ENCODE peak calls at places on chromosomes 7 and 10, in seven cellular contexts. X is lower leg skin, C is Panc1, G is cardiac muscle cell, P is bronchial epithelial cell, I is colonic mucosa, W is cardiac fibroblast. Y is an unnamed sample.
A peak's percentile ranks its signal among the peaks of the same experiment; 100 is the strongest.

GRCh38 chr10:81570349-81570748 is 304.6 kb upstream of the NRG3 start:
- DNase-seq in X (no peak), C (no peak), G (no peak), P (no peak), I (no peak), W (no peak), Y (no peak)

GRCh38 chr7:27175005-27175625 is 995 bp upstream of the HOXA10 start:
- DNase-seq in X (no peak), C (no peak), G (no peak), P (no peak), I (peak; percentile 90), W (no peak), Y (no peak)

GRCh38 chr10:79487296-79488194 is 24.8 kb upstream of the EIF5AL1 start:
- DNase-seq in X (no peak), C (peak; percentile 50), G (peak; percentile 90), P (peak; percentile 53), I (peak; percentile 49), W (peak; percentile 47), Y (no peak)

GRCh38 chr10:22977751-22978150 is 49.9 kb downstream of the ARMC3 start:
- DNase-seq in X (no peak), C (no peak), G (no peak), P (no peak), I (no peak), W (peak; percentile 12), Y (no peak)

GRCh38 chr7:90594791-90595317 is 1.3 kb upstream of the CDK14 start:
- DNase-seq in X (no peak), C (no peak), G (no peak), P (peak; percentile 97), I (no peak), W (peak; percentile 98), Y (no peak)

GRCh38 chr7:36312064-36312914 is 77.4 kb upstream of the ANLN start:
- DNase-seq in X (no peak), C (no peak), G (peak; percentile 52), P (peak; percentile 42), I (peak; percentile 69), W (no peak), Y (peak; percentile 75)

GRCh38 chr10:59588791-59589190 is 120.9 kb downstream of the SLC16A9 start:
- DNase-seq in X (no peak), C (no peak), G (no peak), P (no peak), I (no peak), W (no peak), Y (no peak)

GRCh38 chr10:1002425-1003006 is 14.3 kb downstream of the GTPBP4 start:
- DNase-seq in X (no peak), C (no peak), G (no peak), P (no peak), I (no peak), W (no peak), Y (no peak)

GRCh38 chr10:44306762-44307161 is 78.1 kb downstream of the CXCL12 start:
- DNase-seq in X (no peak), C (no peak), G (peak; percentile 37), P (no peak), I (no peak), W (peak; percentile 27), Y (no peak)
- TF ChIP-seq CTCF in X (no peak), C (peak; percentile 48), G (peak; percentile 20), P (no peak), I (no peak), W (no peak), Y (peak; percentile 49)

DNA sequence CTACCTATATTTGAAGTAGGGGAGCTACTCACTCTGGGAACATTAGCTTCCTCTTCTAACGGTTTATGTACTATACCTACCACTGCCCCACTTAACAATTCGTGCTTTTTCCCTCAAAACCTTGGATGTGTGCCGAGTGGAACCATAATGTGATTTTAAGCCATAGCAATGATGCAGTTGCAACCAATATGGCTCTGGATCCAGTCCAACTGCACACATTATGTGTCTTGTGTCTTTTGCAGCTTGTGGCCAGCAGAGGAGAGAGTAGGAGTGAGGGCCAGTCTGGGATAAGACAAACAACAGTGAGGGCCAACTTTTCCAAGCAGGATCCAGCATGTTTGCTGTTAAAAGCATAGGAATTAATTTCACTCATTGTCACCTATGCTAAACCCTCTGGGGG is 170.7 kb downstream of the GATA3 start:
- DNase-seq in X (no peak), C (no peak), G (no peak), P (no peak), I (no peak), W (no peak), Y (no peak)
- TF ChIP-seq CTCF in X (no peak), C (no peak), G (no peak), P (no peak), I (no peak), W (no peak), Y (no peak)

DNA sequence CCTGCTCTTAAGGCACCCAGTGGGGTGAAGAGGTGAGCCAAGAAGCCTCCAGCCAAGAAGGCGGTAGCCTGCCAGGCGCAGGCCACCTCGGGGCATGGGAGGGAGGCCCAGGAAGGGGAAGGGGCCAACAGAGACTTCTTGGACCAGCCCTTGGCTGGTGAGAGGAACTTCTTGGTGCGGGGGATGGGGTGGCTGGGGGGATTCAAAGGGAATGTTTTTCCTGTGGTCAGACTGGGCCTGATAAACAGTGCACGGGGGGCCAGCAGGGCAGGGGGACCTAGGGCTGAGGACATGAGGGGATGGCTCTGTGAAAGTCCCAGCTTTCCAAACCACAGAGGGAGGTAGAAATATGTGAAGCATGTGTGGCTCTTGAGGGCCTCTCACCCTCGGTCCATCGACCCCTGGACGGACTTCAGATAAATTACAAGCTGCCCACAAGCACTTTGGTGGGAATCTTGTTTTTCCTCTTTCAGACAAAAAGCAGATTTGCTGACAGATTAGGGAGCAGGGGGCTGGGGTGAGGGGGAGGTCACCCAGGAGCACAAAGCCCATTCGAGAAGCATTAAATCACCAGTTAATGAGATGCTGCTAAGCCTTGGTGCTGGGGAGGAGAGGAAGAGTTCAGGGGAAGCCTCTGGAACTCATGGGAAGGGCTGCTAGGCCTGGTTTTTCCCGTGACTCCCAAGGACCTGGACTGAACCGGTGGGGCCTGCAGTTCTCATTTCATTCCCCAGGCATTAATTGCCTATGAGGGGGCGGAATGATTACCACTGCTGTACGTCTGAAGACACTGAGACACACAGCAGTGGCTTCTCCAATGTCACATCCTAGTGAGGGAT is 11.3 kb downstream of the CRYGN start:
- DNase-seq in X (no peak), C (no peak), G (peak; percentile 78), P (no peak), I (no peak), W (no peak), Y (no peak)
- TF ChIP-seq CTCF in X (no peak), C (no peak), G (no peak), P (no peak), I (no peak), W (no peak), Y (no peak)

DNA sequence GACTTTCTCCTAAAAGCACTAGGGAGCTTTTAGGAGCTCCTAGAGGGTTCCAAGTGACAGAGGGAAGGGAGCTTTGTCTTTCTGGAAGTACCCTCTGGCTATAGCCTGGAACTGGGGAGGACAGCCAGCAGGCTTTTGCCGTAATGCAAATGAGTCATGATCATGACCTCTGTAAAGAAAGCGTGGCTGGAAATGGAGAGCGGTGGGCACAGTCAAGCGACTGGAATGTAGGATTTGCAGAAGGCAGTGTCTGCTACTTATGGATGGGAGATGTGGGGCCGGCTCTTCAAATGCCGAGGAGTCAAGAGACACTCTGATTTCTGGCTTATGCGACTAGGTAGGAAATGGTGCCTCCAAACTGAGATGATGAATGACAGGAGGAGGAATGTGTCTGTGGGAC is 34.6 kb upstream of the PLPP4 start:
- DNase-seq in X (no peak), C (no peak), G (no peak), P (peak; percentile 50), I (no peak), W (peak; percentile 62), Y (no peak)
- TF ChIP-seq CTCF in X (no peak), C (no peak), G (no peak), P (no peak), I (no peak), W (no peak), Y (no peak)

DNA sequence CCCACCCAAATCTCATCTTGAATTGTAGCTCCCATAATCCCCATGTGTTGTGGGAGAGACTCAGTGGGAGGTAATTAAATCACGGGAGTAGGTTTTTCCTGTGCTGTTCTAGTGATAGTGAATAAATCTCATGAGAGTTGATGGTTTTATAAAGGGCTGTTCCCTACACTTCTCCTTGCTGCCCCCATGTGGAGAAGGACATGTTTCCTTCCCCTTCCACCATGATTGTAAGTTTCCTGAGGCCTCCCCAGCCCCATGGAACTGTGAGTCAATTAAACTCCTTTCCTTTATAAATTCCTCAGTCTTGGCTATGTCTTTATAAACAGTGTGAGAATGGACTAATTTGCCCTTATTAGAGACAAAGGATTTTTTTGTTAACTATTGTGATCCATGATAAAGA is 48.5 kb upstream of the MKX start:
- DNase-seq in X (no peak), C (no peak), G (no peak), P (peak; percentile 5), I (peak; percentile 22), W (no peak), Y (no peak)
- TF ChIP-seq CTCF in X (no peak), C (peak; percentile 17), G (no peak), P (peak; percentile 22), I (no peak), W (no peak), Y (peak; percentile 30)

GRCh38 chr10:123995461-123996131 is 97.8 kb downstream of the CHST15 start:
- DNase-seq in X (no peak), C (peak; percentile 56), G (peak; percentile 53), P (peak; percentile 71), I (peak; percentile 49), W (peak; percentile 74), Y (peak; percentile 88)
- TF ChIP-seq CTCF in X (no peak), C (peak; percentile 91), G (peak; percentile 49), P (peak; percentile 82), I (peak; percentile 21), W (peak; percentile 20), Y (peak; percentile 61)

DNA sequence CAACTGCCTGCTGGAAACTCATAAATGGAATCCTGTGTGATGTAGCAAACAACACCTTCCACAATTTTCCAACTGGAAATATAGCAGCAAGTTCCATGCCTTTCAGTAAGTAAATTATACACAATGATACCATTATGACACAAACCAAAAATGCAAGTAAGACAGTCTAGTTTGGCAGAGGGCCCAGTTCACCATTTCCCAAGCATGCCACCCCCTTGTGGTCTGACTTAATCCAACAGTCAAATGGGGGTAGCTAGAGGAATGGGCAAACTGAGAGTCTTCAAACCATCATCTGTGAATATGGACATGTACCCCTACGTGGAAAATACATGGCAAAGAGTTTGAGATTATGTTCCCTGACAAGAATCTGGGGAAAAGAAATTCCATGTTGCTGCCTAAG is 137.6 kb upstream of the VWC2 start:
- DNase-seq in X (no peak), C (no peak), G (no peak), P (peak; percentile 1), I (no peak), W (no peak), Y (no peak)
- TF ChIP-seq CTCF in X (no peak), C (no peak), G (no peak), P (no peak), I (no peak), W (no peak), Y (no peak)

GRCh38 chr7:99928994-99929729 is at the start of gene GJC3:
- DNase-seq in X (peak; percentile 29), C (no peak), G (peak; percentile 63), P (peak; percentile 55), I (peak; percentile 38), W (peak; percentile 65), Y (peak; percentile 74)
- TF ChIP-seq CTCF in X (no peak), C (peak; percentile 72), G (peak; percentile 37), P (peak; percentile 48), I (no peak), W (no peak), Y (peak; percentile 36)